ENCODE peak calls at places on chromosomes 13 and 19, in four cellular contexts. M is stimulated activated CD4-positive, alpha-beta T cell treated with anti-CD3 and anti-CD28 coated beads, Interleukin-4, amount 100 ng/mL, for 48 hours; Y is cerebellar cortex; I is stimulated activated naive CD4-positive, alpha-beta T cell treated with Interleukin-2 at 50 U/mL for 16 hours. Z is an unnamed sample.
A peak's percentile ranks its signal among the peaks of the same experiment; 100 is the strongest.

GRCh38 chr19:5585461-5586299 is 17.9 kb upstream of the TINCR start:
- DNase-seq in M (peak; percentile 23), Y (peak; percentile 52), I (peak; percentile 28), Z (no peak)

GRCh38 chr13:51590966-51591627 is 6.8 kb downstream of the WDFY2 start:
- DNase-seq in M (no peak), Y (no peak), I (no peak), Z (peak; percentile 63)

GRCh38 chr13:32443111-32443510 is 15.2 kb upstream of the N4BP2L1 start:
- DNase-seq in M (no peak), Y (peak; percentile 8), I (peak; percentile 2), Z (peak; percentile 69)

GRCh38 chr19:24140099-24140498 is 53.1 kb downstream of the ZNF254 start:
- DNase-seq in M (no peak), Y (no peak), I (no peak), Z (peak; percentile 92)

GRCh38 chr19:53879145-53880037 is 2.6 kb upstream of the PRKCG start:
- DNase-seq in M (peak; percentile 76), Y (peak; percentile 96), I (peak; percentile 71), Z (peak; percentile 86)

GRCh38 chr19:11450570-11451326 is 15.3 kb downstream of the PRKCSH start:
- DNase-seq in M (no peak), Y (no peak), I (no peak), Z (no peak)

GRCh38 chr13:90594694-90595093 is 752.8 kb upstream of the MIR17HG start:
- DNase-seq in M (no peak), Y (no peak), I (no peak), Z (no peak)

GRCh38 chr19:17648097-17648660 is 40.0 kb downstream of the UNC13A start:
- DNase-seq in M (no peak), Y (no peak), I (no peak), Z (no peak)

GRCh38 chr19:35389192-35389861 is 18.5 kb downstream of the GPR42 start:
- DNase-seq in M (no peak), Y (no peak), I (no peak), Z (peak; percentile 82)

GRCh38 chr19:19538077-19538764 is at the start of gene CILP2:
- DNase-seq in M (peak; percentile 29), Y (no peak), I (peak; percentile 27), Z (no peak)

GRCh38 chr19:6509118-6509971 is 7.2 kb upstream of the TUBB4A start:
- DNase-seq in M (no peak), Y (peak; percentile 80), I (no peak), Z (peak; percentile 81)

GRCh38 chr19:43784981-43785808 is 4.4 kb upstream of the KCNN4 start:
- DNase-seq in M (no peak), Y (peak; percentile 75), I (peak; percentile 33), Z (peak; percentile 60)

GRCh38 chr13:73731564-73731963 is 402.6 kb downstream of the KLF12 start:
- DNase-seq in M (no peak), Y (no peak), I (no peak), Z (no peak)

GRCh38 chr13:26517931-26518330 is 39.6 kb upstream of the WASF3 start:
- DNase-seq in M (no peak), Y (peak; percentile 80), I (no peak), Z (no peak)

GRCh38 chr13:99151516-99151915 is 49.1 kb upstream of the UBAC2 start:
- DNase-seq in M (peak; percentile 11), Y (no peak), I (no peak), Z (no peak)

GRCh38 chr13:111367340-111367739 is 46.9 kb downstream of the TEX29 start:
- DNase-seq in M (no peak), Y (no peak), I (no peak), Z (no peak)

GRCh38 chr13:110319774-110320509 is 12.9 kb downstream of the COL4A2 start:
- DNase-seq in M (no peak), Y (no peak), I (no peak), Z (no peak)

GRCh38 chr19:11203194-11204075 is 6.1 kb upstream of the KANK2 start:
- DNase-seq in M (no peak), Y (peak; percentile 50), I (peak; percentile 23), Z (peak; percentile 35)

GRCh38 chr13:71290963-71291937 is 575.8 kb downstream of the DACH1 start:
- DNase-seq in M (peak; percentile 13), Y (no peak), I (peak; percentile 14), Z (peak; percentile 66)

GRCh38 chr13:112838038-112838965 is 130.7 kb upstream of the MCF2L start:
- DNase-seq in M (no peak), Y (peak; percentile 59), I (no peak), Z (no peak)

GRCh38 chr13:106612688-106613087 is 44.8 kb upstream of the ARGLU1 start:
- DNase-seq in M (no peak), Y (no peak), I (no peak), Z (no peak)

GRCh38 chr19:46384396-46384795 is 29.0 kb downstream of the CCDC8 start:
- DNase-seq in M (no peak), Y (no peak), I (no peak), Z (no peak)

GRCh38 chr19:44702551-44703176 is 3.7 kb downstream of the CEACAM16 start:
- DNase-seq in M (no peak), Y (no peak), I (no peak), Z (no peak)

GRCh38 chr19:17843428-17843827 is 4.4 kb downstream of the JAK3 start:
- DNase-seq in M (no peak), Y (no peak), I (no peak), Z (no peak)

GRCh38 chr19:18428173-18428836 is 9.1 kb downstream of the SSBP4 start:
- DNase-seq in M (no peak), Y (peak; percentile 58), I (no peak), Z (no peak)

GRCh38 chr19:31314849-31315620 is 34.2 kb downstream of the TSHZ3 start:
- DNase-seq in M (no peak), Y (no peak), I (no peak), Z (no peak)

GRCh38 chr13:93262729-93263128 is 36.1 kb downstream of the GPC6 start:
- DNase-seq in M (no peak), Y (no peak), I (no peak), Z (no peak)

GRCh38 chr13:22740264-22740663 is 440.5 kb upstream of the SGCG start:
- DNase-seq in M (no peak), Y (no peak), I (no peak), Z (no peak)

GRCh38 chr19:38392707-38393308 is 4.3 kb downstream of the SPRED3 start:
- DNase-seq in M (no peak), Y (no peak), I (no peak), Z (peak; percentile 58)

GRCh38 chr13:30292325-30292724 is 15.0 kb downstream of the KATNAL1 start:
- DNase-seq in M (no peak), Y (no peak), I (no peak), Z (no peak)

GRCh38 chr13:33494596-33495214 is 209.2 kb upstream of the STARD13 start:
- DNase-seq in M (no peak), Y (no peak), I (no peak), Z (peak; percentile 40)

GRCh38 chr13:112053744-112054615 is 13.0 kb upstream of the SOX1 start:
- DNase-seq in M (no peak), Y (no peak), I (no peak), Z (no peak)

GRCh38 chr19:37778613-37779138 is 710 bp downstream of the ZNF573 start:
- DNase-seq in M (no peak), Y (no peak), I (no peak), Z (peak; percentile 18)

GRCh38 chr13:49206641-49207040 is 13.5 kb upstream of the MLNR start:
- DNase-seq in M (no peak), Y (no peak), I (no peak), Z (no peak)

GRCh38 chr13:53052675-53053074 is 24.1 kb downstream of the OLFM4 start:
- DNase-seq in M (no peak), Y (no peak), I (no peak), Z (no peak)

GRCh38 chr13:111937763-111938375 is 129.1 kb upstream of the SOX1 start:
- DNase-seq in M (no peak), Y (no peak), I (no peak), Z (no peak)

GRCh38 chr13:98322091-98322718 is 145.1 kb upstream of the RNF113B start:
- DNase-seq in M (no peak), Y (no peak), I (no peak), Z (no peak)

GRCh38 chr19:53511933-53512374 is 26.0 kb upstream of the ZNF331 start:
- DNase-seq in M (peak; percentile 28), Y (peak; percentile 44), I (peak; percentile 23), Z (peak; percentile 71)

GRCh38 chr19:17234911-17235617 is 9.0 kb downstream of the OCEL1 start:
- DNase-seq in M (peak; percentile 64), Y (peak; percentile 71), I (peak; percentile 45), Z (no peak)

Z was measured in HepG2.